ENCODE peak calls at places on chromosome X, in five cellular contexts. S is tibial artery, X is lung, N is breast epithelium, K is IMR-90. G is an unnamed sample.

GRCh38 chrX:257681-258289 is 23.4 kb upstream of the PLCXD1 start:
- DNase-seq in S (no peak), X (no peak), N (peak), K (no peak), G (no peak)

GRCh38 chrX:45850775-45851433 is 650.2 kb upstream of the DIPK2B start:
- DNase-seq in S (peak), X (no peak), N (no peak), K (peak), G (no peak)

GRCh38 chrX:40207626-40208025 is 109.9 kb upstream of the BCOR start:
- DNase-seq in S (no peak), X (no peak), N (no peak), K (peak), G (no peak)

GRCh38 chrX:1397441-1397840 is 5.5 kb upstream of the SLC25A6 start:
- DNase-seq in S (no peak), X (no peak), N (no peak), K (no peak), G (no peak)

GRCh38 chrX:56728321-56728720 is 722 bp upstream of the NBDY start:
- DNase-seq in S (no peak), X (no peak), N (no peak), K (no peak), G (no peak)

GRCh38 chrX:132594129-132594528 is 105.3 kb upstream of the MBNL3 start:
- DNase-seq in S (no peak), X (no peak), N (no peak), K (no peak), G (peak)

GRCh38 chrX:46991664-46992063 is 79.4 kb downstream of the JADE3 start:
- DNase-seq in S (no peak), X (no peak), N (no peak), K (no peak), G (no peak)

GRCh38 chrX:138845791-138846190 is 134.3 kb upstream of the FGF13 start:
- DNase-seq in S (no peak), X (no peak), N (no peak), K (no peak), G (no peak)

GRCh38 chrX:17706676-17707075 is 30.6 kb upstream of the SCML1 start:
- DNase-seq in S (no peak), X (no peak), N (no peak), K (peak), G (peak)

GRCh38 chrX:77771601-77772000 is 14.4 kb downstream of the ATRX start:
- DNase-seq in S (no peak), X (no peak), N (no peak), K (no peak), G (no peak)

GRCh38 chrX:66015152-66015827 is 24.6 kb downstream of the VSIG4 start:
- DNase-seq in S (peak), X (no peak), N (no peak), K (no peak), G (no peak)

GRCh38 chrX:93422693-93423092 is 250.7 kb downstream of the NAP1L3 start:
- DNase-seq in S (no peak), X (no peak), N (no peak), K (peak), G (peak)

GRCh38 chrX:9604111-9604907 is 139.5 kb downstream of the TBL1X start:
- DNase-seq in S (peak), X (no peak), N (peak), K (no peak), G (no peak)

GRCh38 chrX:7690842-7691241 is 152.1 kb upstream of the VCX start:
- DNase-seq in S (no peak), X (no peak), N (no peak), K (no peak), G (no peak)

GRCh38 chrX:9909254-9909653 is 57.9 kb upstream of the CLDN34 start:
- DNase-seq in S (no peak), X (no peak), N (no peak), K (no peak), G (no peak)

GRCh38 chrX:154908821-154909220 is 22.7 kb downstream of the F8A1 start:
- DNase-seq in S (no peak), X (no peak), N (no peak), K (no peak), G (no peak)

GRCh38 chrX:110745288-110745687 is 50.3 kb downstream of the CHRDL1 start:
- DNase-seq in S (no peak), X (no peak), N (no peak), K (no peak), G (no peak)

GRCh38 chrX:63012574-63012973 is 338.6 kb downstream of the SPIN4 start:
- DNase-seq in S (no peak), X (no peak), N (no peak), K (no peak), G (no peak)

GRCh38 chrX:136203438-136203837 is 47.8 kb downstream of the MAP7D3 start:
- DNase-seq in S (no peak), X (no peak), N (no peak), K (no peak), G (no peak)
- H3K27ac ChIP-seq in S (peak), X (no peak), N (no peak), K (no peak), G (no peak)

GRCh38 chrX:134622056-134622812 is 36.0 kb downstream of the PLAC1 start:
- DNase-seq in S (no peak), X (no peak), N (no peak), K (peak), G (peak)

GRCh38 chrX:134624046-134624430 is 34.2 kb downstream of the PLAC1 start:
- DNase-seq in S (no peak), X (no peak), N (no peak), K (peak), G (no peak)

GRCh38 chrX:134623293-134624045 is 34.8 kb downstream of the PLAC1 start:
- DNase-seq in S (no peak), X (no peak), N (no peak), K (peak), G (no peak)

GRCh38 chrX:134625315-134625718 is 33.0 kb downstream of the PLAC1 start:
- DNase-seq in S (peak), X (no peak), N (no peak), K (no peak), G (no peak)

GRCh38 chrX:134622813-134623185 is 35.5 kb downstream of the PLAC1 start:
- DNase-seq in S (no peak), X (no peak), N (no peak), K (no peak), G (peak)
- H3K27ac ChIP-seq in S (no peak), X (no peak), N (no peak), K (peak), G (no peak)

GRCh38 chrX:53746718-53747117 is 60.2 kb upstream of the HUWE1 start:
- DNase-seq in S (no peak), X (no peak), N (no peak), K (no peak), G (no peak)
- H3K27ac ChIP-seq in S (no peak), X (no peak), N (no peak), K (no peak), G (no peak)

DNA sequence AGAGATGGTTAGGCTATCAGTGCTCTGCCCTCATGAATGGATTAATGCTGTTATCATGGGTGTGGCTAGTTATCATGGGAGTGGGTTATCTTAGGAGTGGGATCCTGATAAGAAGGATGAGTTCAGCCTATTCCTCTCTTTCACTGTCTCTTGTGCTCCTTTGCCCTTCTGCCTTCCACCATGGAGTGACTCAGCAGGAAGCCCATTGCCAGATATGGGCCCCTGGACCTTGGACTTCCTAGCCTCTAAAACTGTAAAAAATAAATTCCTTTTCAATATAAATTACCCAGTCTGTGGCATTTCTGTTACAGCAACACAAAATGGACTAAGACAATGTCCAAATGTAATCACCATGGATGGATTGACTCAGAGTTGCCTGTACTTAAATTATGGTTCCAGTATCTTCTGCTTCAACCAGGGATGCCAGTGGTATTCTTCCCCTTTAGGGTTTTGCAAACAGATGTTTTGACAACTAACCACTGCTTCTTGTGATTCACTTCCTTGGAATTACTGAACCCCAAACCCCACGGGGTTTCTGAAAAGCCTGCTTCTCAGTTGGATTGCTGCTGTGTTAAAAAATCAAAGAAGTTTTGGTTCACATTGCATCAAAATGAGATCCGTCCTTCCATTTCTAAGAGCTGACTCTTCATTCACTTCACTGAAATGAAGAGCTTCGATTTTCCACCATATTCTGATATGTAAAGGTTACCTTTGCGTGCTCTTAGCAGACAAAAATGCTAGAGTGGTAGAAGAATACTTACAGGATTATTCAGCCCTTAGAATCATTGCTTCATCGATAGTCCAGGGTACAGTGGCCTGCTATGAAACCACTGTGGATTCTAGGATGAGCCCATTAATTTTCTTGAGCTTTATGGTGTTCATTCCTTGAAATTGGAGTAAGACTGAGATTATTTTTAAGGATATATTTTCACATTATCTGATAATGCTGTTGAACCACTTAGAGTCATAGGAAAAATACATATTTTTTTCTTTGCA is 107.7 kb downstream of the FRMPD4 start:
- DNase-seq in S (no peak), X (no peak), N (no peak), K (peak), G (no peak)
- H3K27ac ChIP-seq in S (no peak), X (no peak), N (no peak), K (peak), G (no peak)

DNA sequence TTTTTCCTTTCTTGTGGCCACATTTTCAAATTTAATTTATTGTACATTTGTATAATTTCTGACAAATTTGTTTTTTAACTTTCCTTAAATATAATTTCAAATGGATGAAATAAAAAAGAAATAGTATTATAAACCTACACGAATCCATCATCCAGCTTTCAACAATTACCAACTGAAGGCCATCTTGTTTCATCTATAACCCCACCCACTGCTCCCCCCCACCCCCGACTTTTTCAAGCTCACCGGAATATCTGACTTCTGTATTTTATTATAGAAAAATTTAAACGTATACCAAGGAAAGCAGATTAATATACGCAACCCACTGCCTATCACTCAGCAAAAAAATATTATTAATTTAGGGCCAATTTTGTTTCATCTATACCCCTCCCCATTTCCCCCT is 1.1 kb downstream of the MORF4L2 start:
- DNase-seq in S (no peak), X (no peak), N (no peak), K (no peak), G (no peak)
- H3K27ac ChIP-seq in S (peak), X (no peak), N (peak), K (no peak), G (no peak)

GRCh38 chrX:114210879-114211278 is 373.0 kb upstream of the HTR2C start:
- DNase-seq in S (no peak), X (no peak), N (no peak), K (no peak), G (no peak)
- H3K27ac ChIP-seq in S (no peak), X (no peak), N (no peak), K (no peak), G (no peak)

DNA sequence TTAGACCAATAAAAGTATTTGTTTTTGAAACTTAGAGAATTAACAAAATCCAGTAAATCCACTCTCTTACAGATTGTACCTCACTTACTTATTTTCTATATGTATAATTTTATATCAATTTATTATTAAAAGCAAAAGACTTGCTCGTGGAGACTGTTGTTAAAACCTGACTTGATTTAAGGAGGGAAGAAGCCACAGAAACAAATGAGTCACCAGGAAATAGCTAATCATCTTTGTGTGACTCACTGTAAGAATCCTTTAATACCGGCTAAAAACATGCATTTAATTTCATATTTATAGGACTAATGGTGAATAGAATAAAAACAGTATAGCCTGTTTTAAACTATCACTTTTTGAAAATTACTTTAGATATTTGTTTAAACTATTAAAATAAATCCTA is 29.9 kb upstream of the UBE2NL start:
- DNase-seq in S (no peak), X (no peak), N (no peak), K (peak), G (peak)
- H3K27ac ChIP-seq in S (no peak), X (no peak), N (no peak), K (no peak), G (no peak)

DNA sequence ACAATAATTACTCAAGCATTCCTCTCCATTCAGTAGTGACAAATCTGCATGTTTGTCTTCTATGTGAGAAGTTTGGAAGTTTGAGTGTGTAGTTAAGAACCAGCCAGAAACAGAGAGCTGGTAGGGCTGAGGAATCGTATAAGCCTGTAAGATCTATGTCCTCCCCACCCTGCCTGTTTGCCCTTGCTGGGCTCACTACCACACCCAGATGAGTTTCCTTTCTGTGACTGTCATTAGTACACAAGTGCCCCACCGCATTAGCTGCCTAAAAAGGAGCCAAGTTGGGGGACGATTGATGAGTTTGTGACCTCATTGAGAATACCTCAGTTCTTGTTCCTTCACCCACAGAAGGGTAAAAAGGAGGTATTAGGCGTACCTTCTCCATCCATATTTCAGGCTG is 28.3 kb downstream of the DOCK11 start:
- DNase-seq in S (no peak), X (no peak), N (no peak), K (no peak), G (no peak)
- H3K27ac ChIP-seq in S (peak), X (no peak), N (no peak), K (no peak), G (no peak)

GRCh38 chrX:3161686-3162085 is 120.4 kb downstream of the ARSF start:
- DNase-seq in S (no peak), X (no peak), N (no peak), K (peak), G (no peak)

GRCh38 chrX:3165808-3166207 is 124.5 kb downstream of the ARSF start:
- DNase-seq in S (no peak), X (no peak), N (no peak), K (no peak), G (no peak)

GRCh38 chrX:3159995-3160715 is 118.9 kb downstream of the ARSF start:
- DNase-seq in S (no peak), X (no peak), N (no peak), K (no peak), G (no peak)

GRCh38 chrX:3160771-3161170 is 119.5 kb downstream of the ARSF start:
- DNase-seq in S (no peak), X (no peak), N (no peak), K (no peak), G (no peak)
- H3K27ac ChIP-seq in S (no peak), X (no peak), N (no peak), K (no peak), G (no peak)

DNA sequence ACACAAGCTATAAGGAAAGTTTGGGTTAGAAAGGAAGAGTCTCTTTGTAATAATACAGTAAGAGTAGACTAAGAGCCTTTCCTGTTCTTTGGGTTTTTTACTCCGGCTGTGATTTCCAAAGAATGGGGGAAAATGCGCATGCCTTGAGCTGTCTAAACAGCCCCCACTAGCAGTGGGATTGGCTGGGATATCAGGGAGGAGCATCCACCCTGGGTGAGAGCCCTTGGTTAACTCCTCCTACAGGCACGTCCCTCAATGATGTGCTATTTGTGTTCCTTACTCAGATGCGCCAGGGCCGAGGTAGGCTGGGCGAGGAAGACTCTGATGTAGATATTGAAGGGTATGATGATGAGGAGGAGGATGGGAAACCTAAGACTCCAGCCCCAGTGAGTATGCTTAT is 74.0 kb upstream of the OGT start:
- DNase-seq in S (no peak), X (no peak), N (no peak), K (no peak), G (no peak)
- H3K27ac ChIP-seq in S (no peak), X (no peak), N (no peak), K (no peak), G (no peak)

G was measured in RWPE1.